ENCODE peak calls at places on chromosomes 13 and 19, in eight cellular contexts. One of them, this sample, is unnamed.

GRCh38 chr19:35561436-35561835 is 2.0 kb downstream of the ATP4A start:
- DNase-seq in astrocyte of the spinal cord: no peak
- DNase-seq in GF-D8: no peak
- DNase-seq in stimulated activated CD4-positive, alpha-beta T cell treated with anti-CD3 and anti-CD28 coated beads, TNF-alpha, amount 100 ng/mL, for 4 hours: no peak
- DNase-seq in skeletal muscle cell: no peak
- DNase-seq in activated naive CD8-positive, alpha-beta T cell treated with anti-CD3 and anti-CD28 coated beads for 36 hours: no peak
- DNase-seq in KBM-7: no peak
- DNase-seq in lower leg skin: no peak
- DNase-seq in this sample: no peak

GRCh38 chr19:42563352-42564210 is 31.1 kb downstream of the CEACAM8 start:
- DNase-seq in stimulated activated CD4-positive, alpha-beta T cell treated with anti-CD3 and anti-CD28 coated beads, TNF-alpha, amount 100 ng/mL, for 4 hours: no peak
- DNase-seq in lower leg skin: no peak
- DNase-seq in astrocyte of the spinal cord: peak; percentile 29
- DNase-seq in KBM-7: peak; percentile 40
- DNase-seq in skeletal muscle cell: no peak
- DNase-seq in GF-D8: peak; percentile 10
- DNase-seq in activated naive CD8-positive, alpha-beta T cell treated with anti-CD3 and anti-CD28 coated beads for 36 hours: no peak
- DNase-seq in this sample: no peak

GRCh38 chr19:10553943-10554381 is 10.3 kb downstream of the ATG4D start:
- DNase-seq in activated naive CD8-positive, alpha-beta T cell treated with anti-CD3 and anti-CD28 coated beads for 36 hours: peak; percentile 80
- DNase-seq in KBM-7: no peak
- DNase-seq in lower leg skin: no peak
- DNase-seq in stimulated activated CD4-positive, alpha-beta T cell treated with anti-CD3 and anti-CD28 coated beads, TNF-alpha, amount 100 ng/mL, for 4 hours: no peak
- DNase-seq in skeletal muscle cell: no peak
- DNase-seq in astrocyte of the spinal cord: no peak
- DNase-seq in GF-D8: peak; percentile 86
- DNase-seq in this sample: no peak

GRCh38 chr19:35095667-35096368 is 19.8 kb upstream of the FXYD3 start:
- DNase-seq in stimulated activated CD4-positive, alpha-beta T cell treated with anti-CD3 and anti-CD28 coated beads, TNF-alpha, amount 100 ng/mL, for 4 hours: no peak
- DNase-seq in KBM-7: no peak
- DNase-seq in astrocyte of the spinal cord: no peak
- DNase-seq in lower leg skin: no peak
- DNase-seq in skeletal muscle cell: no peak
- DNase-seq in GF-D8: no peak
- DNase-seq in activated naive CD8-positive, alpha-beta T cell treated with anti-CD3 and anti-CD28 coated beads for 36 hours: no peak
- DNase-seq in this sample: no peak

GRCh38 chr19:34236035-34236793 is 18.1 kb upstream of the GARRE1 start:
- DNase-seq in lower leg skin: peak; percentile 44
- DNase-seq in GF-D8: no peak
- DNase-seq in astrocyte of the spinal cord: no peak
- DNase-seq in KBM-7: no peak
- DNase-seq in activated naive CD8-positive, alpha-beta T cell treated with anti-CD3 and anti-CD28 coated beads for 36 hours: no peak
- DNase-seq in skeletal muscle cell: no peak
- DNase-seq in stimulated activated CD4-positive, alpha-beta T cell treated with anti-CD3 and anti-CD28 coated beads, TNF-alpha, amount 100 ng/mL, for 4 hours: no peak
- DNase-seq in this sample: no peak

GRCh38 chr13:107138468-107138867 is 570.5 kb upstream of the ARGLU1 start:
- DNase-seq in lower leg skin: no peak
- DNase-seq in GF-D8: no peak
- DNase-seq in KBM-7: no peak
- DNase-seq in stimulated activated CD4-positive, alpha-beta T cell treated with anti-CD3 and anti-CD28 coated beads, TNF-alpha, amount 100 ng/mL, for 4 hours: no peak
- DNase-seq in skeletal muscle cell: no peak
- DNase-seq in astrocyte of the spinal cord: no peak
- DNase-seq in activated naive CD8-positive, alpha-beta T cell treated with anti-CD3 and anti-CD28 coated beads for 36 hours: no peak
- DNase-seq in this sample: no peak

GRCh38 chr19:45809643-45810159 is 5.4 kb downstream of the RSPH6A start:
- DNase-seq in activated naive CD8-positive, alpha-beta T cell treated with anti-CD3 and anti-CD28 coated beads for 36 hours: no peak
- DNase-seq in KBM-7: peak; percentile 68
- DNase-seq in astrocyte of the spinal cord: peak; percentile 83
- DNase-seq in GF-D8: peak; percentile 68
- DNase-seq in lower leg skin: no peak
- DNase-seq in skeletal muscle cell: peak; percentile 45
- DNase-seq in stimulated activated CD4-positive, alpha-beta T cell treated with anti-CD3 and anti-CD28 coated beads, TNF-alpha, amount 100 ng/mL, for 4 hours: no peak
- DNase-seq in this sample: no peak

GRCh38 chr19:27793128-27793643 is 1419.8 kb downstream of the UQCRFS1 start:
- DNase-seq in activated naive CD8-positive, alpha-beta T cell treated with anti-CD3 and anti-CD28 coated beads for 36 hours: peak; percentile 76
- DNase-seq in skeletal muscle cell: peak; percentile 44
- DNase-seq in lower leg skin: peak; percentile 75
- DNase-seq in stimulated activated CD4-positive, alpha-beta T cell treated with anti-CD3 and anti-CD28 coated beads, TNF-alpha, amount 100 ng/mL, for 4 hours: peak; percentile 61
- DNase-seq in astrocyte of the spinal cord: peak; percentile 85
- DNase-seq in GF-D8: peak; percentile 87
- DNase-seq in KBM-7: peak; percentile 94
- DNase-seq in this sample: peak; percentile 39

GRCh38 chr19:40254714-40255418 is 28.4 kb upstream of the CCNP start:
- DNase-seq in KBM-7: no peak
- DNase-seq in astrocyte of the spinal cord: no peak
- DNase-seq in lower leg skin: no peak
- DNase-seq in activated naive CD8-positive, alpha-beta T cell treated with anti-CD3 and anti-CD28 coated beads for 36 hours: no peak
- DNase-seq in stimulated activated CD4-positive, alpha-beta T cell treated with anti-CD3 and anti-CD28 coated beads, TNF-alpha, amount 100 ng/mL, for 4 hours: no peak
- DNase-seq in GF-D8: no peak
- DNase-seq in skeletal muscle cell: no peak
- DNase-seq in this sample: no peak

GRCh38 chr13:43356566-43356965 is 333.2 kb downstream of the DNAJC15 start:
- DNase-seq in astrocyte of the spinal cord: no peak
- DNase-seq in KBM-7: no peak
- DNase-seq in stimulated activated CD4-positive, alpha-beta T cell treated with anti-CD3 and anti-CD28 coated beads, TNF-alpha, amount 100 ng/mL, for 4 hours: no peak
- DNase-seq in GF-D8: peak; percentile 70
- DNase-seq in lower leg skin: no peak
- DNase-seq in activated naive CD8-positive, alpha-beta T cell treated with anti-CD3 and anti-CD28 coated beads for 36 hours: no peak
- DNase-seq in skeletal muscle cell: peak; percentile 32
- DNase-seq in this sample: no peak

GRCh38 chr19:58021541-58022282 is 12.1 kb upstream of the ZSCAN1 start:
- DNase-seq in stimulated activated CD4-positive, alpha-beta T cell treated with anti-CD3 and anti-CD28 coated beads, TNF-alpha, amount 100 ng/mL, for 4 hours: no peak
- DNase-seq in skeletal muscle cell: no peak
- DNase-seq in lower leg skin: peak; percentile 31
- DNase-seq in KBM-7: peak; percentile 49
- DNase-seq in activated naive CD8-positive, alpha-beta T cell treated with anti-CD3 and anti-CD28 coated beads for 36 hours: peak; percentile 68
- DNase-seq in astrocyte of the spinal cord: peak; percentile 17
- DNase-seq in GF-D8: no peak
- DNase-seq in this sample: no peak

GRCh38 chr13:43232866-43233265 is 209.5 kb downstream of the DNAJC15 start:
- DNase-seq in stimulated activated CD4-positive, alpha-beta T cell treated with anti-CD3 and anti-CD28 coated beads, TNF-alpha, amount 100 ng/mL, for 4 hours: no peak
- DNase-seq in GF-D8: no peak
- DNase-seq in astrocyte of the spinal cord: peak; percentile 48
- DNase-seq in KBM-7: no peak
- DNase-seq in skeletal muscle cell: peak; percentile 87
- DNase-seq in lower leg skin: no peak
- DNase-seq in activated naive CD8-positive, alpha-beta T cell treated with anti-CD3 and anti-CD28 coated beads for 36 hours: no peak
- DNase-seq in this sample: no peak

GRCh38 chr13:44783987-44784734 is 205.1 kb downstream of the NUFIP1 start:
- DNase-seq in astrocyte of the spinal cord: no peak
- DNase-seq in skeletal muscle cell: no peak
- DNase-seq in stimulated activated CD4-positive, alpha-beta T cell treated with anti-CD3 and anti-CD28 coated beads, TNF-alpha, amount 100 ng/mL, for 4 hours: no peak
- DNase-seq in lower leg skin: no peak
- DNase-seq in activated naive CD8-positive, alpha-beta T cell treated with anti-CD3 and anti-CD28 coated beads for 36 hours: no peak
- DNase-seq in GF-D8: no peak
- DNase-seq in KBM-7: no peak
- DNase-seq in this sample: no peak

GRCh38 chr13:31912641-31913401 is 118.8 kb upstream of the FRY start:
- DNase-seq in stimulated activated CD4-positive, alpha-beta T cell treated with anti-CD3 and anti-CD28 coated beads, TNF-alpha, amount 100 ng/mL, for 4 hours: no peak
- DNase-seq in GF-D8: no peak
- DNase-seq in KBM-7: no peak
- DNase-seq in activated naive CD8-positive, alpha-beta T cell treated with anti-CD3 and anti-CD28 coated beads for 36 hours: no peak
- DNase-seq in lower leg skin: no peak
- DNase-seq in astrocyte of the spinal cord: no peak
- DNase-seq in skeletal muscle cell: no peak
- DNase-seq in this sample: no peak

This sample was measured in GM12892.